ENCODE peak calls at places on chromosomes 2 and 18, in ten cellular contexts. M is neural progenitor cell; S is HL-60; N is BJ; D is HS-5; U is glomerular endothelial cell; K is omental fat pad; L is naive thymus-derived CD4-positive, alpha-beta T cell; B is NCI-H1694 treated with DMSO at 0.1 percent for 48 hours; X is Peyer's patch. A is an unnamed sample.

GRCh38 chr18:79617521-79618500 is 61.8 kb upstream of the CTDP1 start:
- DNase-seq in M (no peak), S (no peak), N (no peak), D (no peak), U (no peak), K (no peak), L (no peak), B (no peak), X (peak), A (peak)

GRCh38 chr18:45119888-45120287 is 439.2 kb downstream of the SETBP1 start:
- DNase-seq in M (no peak), S (no peak), N (no peak), D (no peak), U (no peak), K (no peak), L (no peak), B (peak), X (no peak), A (no peak)

GRCh38 chr18:78776151-78776550 is 203.5 kb upstream of the SALL3 start:
- DNase-seq in M (no peak), S (no peak), N (no peak), D (no peak), U (no peak), K (no peak), L (no peak), B (no peak), X (peak), A (no peak)

GRCh38 chr18:78396756-78397155 is 582.9 kb upstream of the SALL3 start:
- DNase-seq in M (no peak), S (no peak), N (no peak), D (no peak), U (no peak), K (no peak), L (no peak), B (no peak), X (no peak), A (no peak)

GRCh38 chr18:75915941-75916640 is 488.6 kb upstream of the SMIM21 start:
- DNase-seq in M (peak), S (no peak), N (no peak), D (no peak), U (no peak), K (no peak), L (no peak), B (no peak), X (no peak), A (peak)

GRCh38 chr2:9665903-9666302 is 35.1 kb upstream of the YWHAQ start:
- DNase-seq in M (no peak), S (no peak), N (peak), D (peak), U (no peak), K (no peak), L (no peak), B (no peak), X (no peak), A (no peak)

GRCh38 chr2:48016620-48017019 is 110.3 kb upstream of the FBXO11 start:
- DNase-seq in M (no peak), S (no peak), N (no peak), D (no peak), U (no peak), K (no peak), L (no peak), B (no peak), X (no peak), A (peak)

GRCh38 chr18:74248189-74248975 is 43.4 kb downstream of the CYB5A start:
- DNase-seq in M (no peak), S (no peak), N (no peak), D (no peak), U (no peak), K (no peak), L (no peak), B (no peak), X (no peak), A (no peak)

GRCh38 chr2:63680455-63680854 is 91.7 kb downstream of the MDH1 start:
- DNase-seq in M (no peak), S (no peak), N (no peak), D (no peak), U (no peak), K (no peak), L (no peak), B (no peak), X (no peak), A (no peak)

GRCh38 chr2:195026261-195026660 is 630.8 kb upstream of the SLC39A10 start:
- DNase-seq in M (no peak), S (no peak), N (no peak), D (peak), U (no peak), K (no peak), L (no peak), B (no peak), X (no peak), A (no peak)

GRCh38 chr2:68764041-68764780 is 29.6 kb downstream of the ARHGAP25 start:
- DNase-seq in M (no peak), S (no peak), N (no peak), D (no peak), U (no peak), K (no peak), L (no peak), B (no peak), X (no peak), A (no peak)

GRCh38 chr2:43391877-43392214 is 165.4 kb upstream of the ZFP36L2 start:
- DNase-seq in M (no peak), S (no peak), N (no peak), D (no peak), U (no peak), K (no peak), L (no peak), B (no peak), X (no peak), A (no peak)

GRCh38 chr2:201260302-201260800 is at the start of gene CASP8:
- DNase-seq in M (no peak), S (peak), N (no peak), D (peak), U (no peak), K (no peak), L (peak), B (no peak), X (peak), A (peak)

GRCh38 chr2:138997849-138998517 is 217.8 kb upstream of the NXPH2 start:
- DNase-seq in M (no peak), S (no peak), N (no peak), D (peak), U (no peak), K (no peak), L (no peak), B (no peak), X (no peak), A (no peak)

GRCh38 chr18:80106482-80107051 is 2.5 kb upstream of the ADNP2 start:
- DNase-seq in M (no peak), S (no peak), N (no peak), D (no peak), U (no peak), K (no peak), L (no peak), B (no peak), X (no peak), A (no peak)

GRCh38 chr2:127066942-127067341 is 40.0 kb downstream of the BIN1 start:
- DNase-seq in M (no peak), S (no peak), N (no peak), D (no peak), U (no peak), K (peak), L (no peak), B (no peak), X (peak), A (no peak)

GRCh38 chr18:61718944-61719343 is 173.9 kb downstream of the RNF152 start:
- DNase-seq in M (no peak), S (no peak), N (no peak), D (no peak), U (no peak), K (no peak), L (no peak), B (no peak), X (no peak), A (no peak)

GRCh38 chr2:101007415-101008345 is 5.6 kb downstream of the RPL31 start:
- DNase-seq in M (no peak), S (no peak), N (no peak), D (no peak), U (no peak), K (no peak), L (no peak), B (no peak), X (no peak), A (no peak)

A was measured in endodermal cell.